ENCODE peak calls at places on chromosomes 5 and 9, in four cellular contexts. J, I, M and U are unnamed samples.

GRCh38 chr9:132609829-132610228 is 27.4 kb downstream of the BARHL1 start:
- DNase-seq in J (no peak), I (no peak), M (no peak), U (no peak)

GRCh38 chr5:9173281-9174048 is 372.4 kb downstream of the SEMA5A start:
- DNase-seq in J (no peak), I (no peak), M (no peak), U (no peak)

GRCh38 chr5:136769093-136769492 is 403.7 kb upstream of the TRPC7 start:
- DNase-seq in J (no peak), I (no peak), M (no peak), U (no peak)

GRCh38 chr9:130053109-130053503 is 600 bp upstream of the GPR107 start:
- DNase-seq in J (no peak), I (no peak), M (no peak), U (no peak)

GRCh38 chr5:42930934-42931333 is 109.2 kb downstream of the ANXA2R start:
- DNase-seq in J (no peak), I (no peak), M (no peak), U (no peak)

GRCh38 chr9:14500705-14501104 is 186.8 kb upstream of the NFIB start:
- DNase-seq in J (no peak), I (no peak), M (no peak), U (no peak)

GRCh38 chr5:80082731-80083114 is 47.6 kb downstream of the THBS4 start:
- DNase-seq in J (peak; percentile 14), I (peak; percentile 77), M (peak; percentile 71), U (peak; percentile 23)

GRCh38 chr9:1100945-1101344 is 50.8 kb downstream of the DMRT2 start:
- DNase-seq in J (no peak), I (peak; percentile 41), M (peak; percentile 36), U (no peak)

GRCh38 chr9:846852-847251 is 5.4 kb downstream of the DMRT1 start:
- DNase-seq in J (no peak), I (no peak), M (no peak), U (no peak)

GRCh38 chr5:121279801-121280200 is 571.9 kb upstream of the FTMT start:
- DNase-seq in J (no peak), I (no peak), M (no peak), U (no peak)

DNA sequence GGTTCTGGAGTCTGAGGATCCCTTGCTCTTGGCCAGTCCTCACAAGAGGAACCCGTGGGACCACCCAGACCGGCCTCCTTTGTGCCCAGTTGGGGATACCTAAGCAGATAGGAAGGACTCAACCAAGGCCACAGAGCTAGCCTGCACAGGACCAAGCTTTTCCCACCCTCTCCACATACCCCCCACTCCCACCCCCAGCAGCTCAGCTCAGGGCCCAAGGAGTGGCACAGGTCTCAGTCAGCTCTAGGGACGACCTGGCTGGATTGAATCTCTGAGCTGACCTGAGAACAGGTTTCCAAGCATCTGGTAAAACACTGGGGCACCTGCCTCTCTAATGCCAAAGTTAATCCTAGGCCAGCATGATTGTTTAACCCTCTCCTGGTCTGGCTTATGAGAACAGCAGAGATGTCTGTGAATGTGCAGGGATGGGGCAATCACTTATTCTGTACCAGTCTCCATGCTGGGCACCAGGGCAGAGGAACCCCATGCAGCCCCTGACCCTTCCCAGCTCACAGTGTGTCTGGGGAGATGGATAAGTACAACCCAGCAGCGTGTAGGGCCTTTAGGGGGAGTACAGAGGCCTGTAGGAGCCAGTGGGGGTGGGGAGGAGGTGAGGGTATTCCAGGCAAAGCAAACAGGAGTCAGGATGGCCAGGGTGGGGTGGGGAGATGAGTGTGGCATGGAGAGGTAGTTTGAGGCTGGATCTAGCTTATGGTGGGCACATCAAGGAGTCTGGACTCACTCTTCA is 605 bp upstream of the KIF12 start:
- DNase-seq in J (no peak), I (no peak), M (no peak), U (no peak)
- H3K4me3 ChIP-seq in J (no peak overlapping the region), I (no peak overlapping the region), M (no peak overlapping the region), U (no peak overlapping the region)

DNA sequence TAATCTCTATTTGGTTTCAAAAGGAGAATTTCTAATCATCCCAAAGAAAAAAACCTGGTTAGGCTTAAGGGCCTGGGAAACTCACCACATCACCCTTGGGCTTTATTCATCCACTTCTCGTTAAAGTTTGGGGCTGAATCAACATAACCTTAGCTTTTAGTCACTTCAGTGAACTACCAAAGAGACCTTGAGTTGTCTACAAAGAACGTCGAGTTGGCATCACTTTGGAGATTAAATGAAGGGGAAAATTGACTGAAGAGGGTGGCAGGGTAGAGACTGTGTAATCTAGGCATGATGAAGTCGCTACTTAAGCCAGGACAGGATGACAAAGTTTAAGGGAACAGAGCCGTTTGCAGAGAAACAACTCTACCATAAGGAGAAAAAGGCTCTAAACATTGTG is 341.4 kb downstream of the RAB3C start:
- DNase-seq in J (no peak), I (no peak), M (no peak), U (no peak)
- H3K27ac ChIP-seq in J (no peak overlapping the region), I (no peak overlapping the region), M (no peak overlapping the region), U (no peak overlapping the region)

DNA sequence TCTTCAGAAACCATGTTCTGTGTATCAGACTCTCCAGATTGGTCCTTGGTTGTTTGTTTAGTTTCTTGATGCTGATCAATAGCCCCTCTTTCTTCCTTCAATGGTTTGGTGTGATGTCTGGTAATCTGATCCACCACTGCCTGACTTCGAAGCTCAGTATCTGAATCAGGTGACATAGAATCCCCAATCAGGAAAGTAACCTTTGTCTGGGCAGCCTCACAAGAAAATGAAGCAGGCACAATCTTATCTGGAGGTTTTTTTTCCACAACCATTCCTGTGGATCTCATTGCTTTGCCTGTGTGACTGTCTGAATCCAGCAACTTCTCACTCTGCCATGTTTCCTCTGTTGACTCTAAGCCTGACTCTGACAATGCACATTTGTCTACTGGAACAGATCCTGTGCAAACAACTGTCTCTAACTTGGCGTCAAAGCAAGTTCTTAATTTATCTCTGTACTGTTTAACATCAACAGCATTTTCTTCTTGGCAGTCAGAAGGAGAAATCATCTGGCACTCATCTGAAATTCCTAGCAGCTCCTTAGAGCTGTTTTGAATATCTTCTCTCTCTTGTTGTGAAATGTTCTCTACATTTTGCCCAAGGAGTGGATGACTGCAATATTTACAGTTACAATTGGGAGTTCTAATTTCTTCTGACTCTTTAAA is 37.1 kb upstream of the RAPGEF6 start:
- DNase-seq in J (no peak), I (no peak), M (no peak), U (no peak)
- H3K36me3 ChIP-seq in J (peaks cover 32% of the 10 kb centered on the region), I (no peaks in the 10 kb centered on the region), M (peaks cover 1% of the 10 kb centered on the region), U (peaks cover 29% of the 10 kb centered on the region)

GRCh38 chr5:134438641-134439621 is 27.2 kb upstream of the CDKN2AIPNL start:
- DNase-seq in J (no peak), I (peak; percentile 58), M (peak; percentile 95), U (no peak)
- H3K4me3 ChIP-seq in J (no peak overlapping the region), I (no peak overlapping the region), M (no peak overlapping the region), U (no peak overlapping the region)

DNA sequence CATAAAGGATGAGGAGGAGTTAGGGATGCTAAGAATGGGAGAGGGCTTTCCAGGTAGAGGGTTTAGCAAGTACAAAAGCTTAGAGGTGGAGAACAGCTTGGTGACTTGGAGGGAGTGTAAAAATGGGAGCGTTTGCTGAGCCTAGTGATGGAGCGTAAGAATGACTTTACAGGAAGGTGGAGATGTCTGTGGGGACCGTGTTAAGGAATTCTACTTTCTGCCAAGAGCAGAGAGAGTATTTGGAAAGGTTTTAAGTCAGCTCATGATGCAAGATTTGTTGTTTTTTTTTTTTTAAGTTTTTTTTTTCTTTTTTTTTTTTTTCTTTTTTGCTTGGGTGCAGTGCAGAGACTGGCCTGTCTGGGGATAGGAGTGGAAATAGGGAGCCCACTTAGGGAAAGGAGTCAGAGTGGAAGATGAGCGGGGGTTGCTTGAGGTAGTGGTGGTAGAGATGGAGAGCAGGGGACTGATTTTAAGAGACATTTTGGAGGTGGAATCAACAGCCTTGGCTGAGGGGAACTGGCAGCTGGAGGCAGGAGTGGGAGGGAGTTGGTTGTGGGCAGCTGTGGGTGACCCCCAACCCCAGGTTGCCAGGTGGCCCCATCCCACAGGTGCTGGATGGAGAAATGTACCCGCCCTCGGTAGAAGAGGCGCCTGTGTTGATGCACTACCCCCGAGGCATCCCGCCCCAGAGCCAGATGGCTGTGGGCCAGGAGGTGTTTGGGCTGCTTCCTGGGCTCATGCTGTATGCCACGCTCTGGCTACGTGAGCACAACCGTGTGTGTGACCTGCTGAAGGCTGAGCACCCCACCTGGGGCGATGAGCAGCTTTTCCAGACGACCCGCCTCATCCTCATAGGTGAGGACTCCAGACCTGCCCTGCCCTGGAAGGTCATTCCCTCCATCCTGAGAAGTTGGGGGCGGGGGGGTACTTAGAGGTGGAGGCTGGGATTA is 12.4 kb downstream of the PTGS1 start:
- DNase-seq in J (no peak), I (no peak), M (no peak), U (no peak)
- H3K27ac ChIP-seq in J (no peak overlapping the region), I (no peak overlapping the region), M (no peak overlapping the region), U (no peak overlapping the region)

GRCh38 chr5:96775689-96776088 is 32.1 kb downstream of the ERAP1 start:
- DNase-seq in J (no peak), I (no peak), M (no peak), U (no peak)

GRCh38 chr5:96775050-96775449 is 32.7 kb downstream of the ERAP1 start:
- DNase-seq in J (no peak), I (no peak), M (no peak), U (no peak)

GRCh38 chr5:96780626-96781025 is 27.1 kb downstream of the ERAP1 start:
- DNase-seq in J (no peak), I (no peak), M (no peak), U (no peak)

GRCh38 chr5:96778409-96778808 is 29.3 kb downstream of the ERAP1 start:
- DNase-seq in J (no peak), I (no peak), M (no peak), U (no peak)

DNA sequence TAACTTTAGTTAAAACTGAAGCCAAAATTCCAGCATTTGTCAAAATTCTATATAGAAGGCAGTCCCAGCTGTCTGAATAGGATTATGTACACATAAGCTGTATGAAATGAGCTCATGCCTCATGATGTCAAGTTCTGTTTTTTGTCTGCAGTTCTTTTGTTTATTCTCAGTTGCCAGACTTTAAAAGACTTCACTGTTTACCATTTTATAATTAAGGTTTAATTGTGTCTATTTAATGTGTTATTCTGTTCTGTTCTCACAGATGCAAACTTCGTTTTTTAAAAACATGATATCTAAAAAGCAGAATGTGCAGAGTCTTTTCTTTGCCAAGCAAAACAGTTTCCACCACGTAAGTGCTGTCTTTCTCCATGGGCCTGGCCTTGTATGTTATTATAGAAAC is 31.1 kb downstream of the ERAP1 start:
- DNase-seq in J (no peak), I (no peak), M (no peak), U (no peak)
- H3K36me3 ChIP-seq in J (peaks cover 94% of the 10 kb centered on the region), I (no peaks in the 10 kb centered on the region), M (peaks cover 49% of the 10 kb centered on the region), U (peaks cover 75% of the 10 kb centered on the region)

DNA sequence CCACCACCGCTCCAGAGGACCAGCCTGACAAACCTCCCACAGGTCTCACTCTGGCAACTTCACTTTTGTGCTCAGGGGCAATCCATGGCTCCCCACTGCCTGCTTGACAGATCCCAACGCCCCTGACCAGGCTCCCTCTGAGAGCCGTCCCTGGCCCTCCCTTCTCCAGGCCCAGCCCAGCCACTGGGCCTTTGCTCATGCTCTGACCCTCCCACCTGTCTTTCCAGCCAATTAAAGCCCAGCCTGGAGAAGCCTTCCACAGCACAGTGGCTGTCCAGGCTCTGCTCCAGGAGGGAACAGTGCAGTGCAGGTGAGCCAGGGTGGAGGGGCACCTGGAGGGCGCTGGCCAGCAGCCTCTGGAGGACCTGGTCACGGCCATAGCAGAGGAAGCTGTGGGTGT is 3.3 kb downstream of the ENTPD2 start:
- DNase-seq in J (no peak), I (no peak), M (no peak), U (no peak)
- H3K4me3 ChIP-seq in J (no peak overlapping the region), I (no peak overlapping the region), M (no peak overlapping the region), U (no peak overlapping the region)